ENCODE peak calls at places on chromosomes 11 and 22, in six cellular contexts. One of them, this sample, is unnamed.

GRCh38 chr11:61480936-61481335 is 27.6 kb upstream of the LRRC10B start:
- DNase-seq in AG10803: no peak
- DNase-seq in T-helper 2 cell: no peak
- DNase-seq in CD4-positive, alpha-beta T cell: no peak
- DNase-seq in RWPE1: no peak
- DNase-seq in RPMI7951: no peak
- DNase-seq in this sample: peak; percentile 89

GRCh38 chr11:79670846-79671245 is 230.0 kb upstream of the TENM4 start:
- DNase-seq in T-helper 2 cell: no peak
- DNase-seq in CD4-positive, alpha-beta T cell: no peak
- DNase-seq in AG10803: no peak
- DNase-seq in RPMI7951: no peak
- DNase-seq in RWPE1: no peak
- DNase-seq in this sample: no peak

GRCh38 chr11:39541945-39542351 is 1917.5 kb downstream of the LRRC4C start:
- DNase-seq in RPMI7951: no peak
- DNase-seq in CD4-positive, alpha-beta T cell: no peak
- DNase-seq in RWPE1: peak; percentile 5
- DNase-seq in T-helper 2 cell: no peak
- DNase-seq in AG10803: no peak
- DNase-seq in this sample: no peak

GRCh38 chr11:93668171-93668570 is 6.7 kb downstream of the CEP295 start:
- DNase-seq in RWPE1: no peak
- DNase-seq in T-helper 2 cell: no peak
- DNase-seq in RPMI7951: peak; percentile 34
- DNase-seq in AG10803: peak; percentile 10
- DNase-seq in CD4-positive, alpha-beta T cell: no peak
- DNase-seq in this sample: no peak

GRCh38 chr11:90392692-90393091 is 169.8 kb upstream of the CHORDC1 start:
- DNase-seq in RWPE1: no peak
- DNase-seq in T-helper 2 cell: no peak
- DNase-seq in CD4-positive, alpha-beta T cell: no peak
- DNase-seq in RPMI7951: no peak
- DNase-seq in AG10803: no peak
- DNase-seq in this sample: no peak

GRCh38 chr11:2775626-2776350 is 76.0 kb upstream of the KCNQ1OT1 start:
- DNase-seq in CD4-positive, alpha-beta T cell: no peak
- DNase-seq in T-helper 2 cell: no peak
- DNase-seq in AG10803: no peak
- DNase-seq in RPMI7951: no peak
- DNase-seq in RWPE1: no peak
- DNase-seq in this sample: no peak

GRCh38 chr22:39175127-39176066 is 22.9 kb upstream of the CBX7 start:
- DNase-seq in RWPE1: no peak
- DNase-seq in T-helper 2 cell: no peak
- DNase-seq in CD4-positive, alpha-beta T cell: no peak
- DNase-seq in AG10803: no peak
- DNase-seq in RPMI7951: peak; percentile 45
- DNase-seq in this sample: peak; percentile 23

GRCh38 chr11:79437274-79437980 is 3.4 kb downstream of the TENM4 start:
- DNase-seq in CD4-positive, alpha-beta T cell: no peak
- DNase-seq in AG10803: no peak
- DNase-seq in T-helper 2 cell: no peak
- DNase-seq in RPMI7951: peak; percentile 74
- DNase-seq in RWPE1: peak; percentile 79
- DNase-seq in this sample: peak; percentile 44

GRCh38 chr11:62689421-62690183 is at the start of gene LRRN4CL:
- DNase-seq in T-helper 2 cell: no peak
- DNase-seq in RPMI7951: peak; percentile 90
- DNase-seq in CD4-positive, alpha-beta T cell: no peak
- DNase-seq in RWPE1: peak; percentile 61
- DNase-seq in AG10803: peak; percentile 99
- DNase-seq in this sample: peak; percentile 89

GRCh38 chr11:46674463-46675287 is 25.7 kb downstream of the ARHGAP1 start:
- DNase-seq in RPMI7951: peak; percentile 43
- DNase-seq in RWPE1: no peak
- DNase-seq in T-helper 2 cell: no peak
- DNase-seq in AG10803: no peak
- DNase-seq in CD4-positive, alpha-beta T cell: no peak
- DNase-seq in this sample: peak; percentile 72

GRCh38 chr11:113401718-113402117 is 14.1 kb downstream of the ANKK1 start:
- DNase-seq in T-helper 2 cell: no peak
- DNase-seq in RWPE1: peak; percentile 99
- DNase-seq in RPMI7951: peak; percentile 80
- DNase-seq in AG10803: peak; percentile 8
- DNase-seq in CD4-positive, alpha-beta T cell: no peak
- DNase-seq in this sample: no peak

GRCh38 chr11:45333506-45333971 is 47.4 kb upstream of the SYT13 start:
- DNase-seq in RWPE1: peak; percentile 34
- DNase-seq in RPMI7951: peak; percentile 84
- DNase-seq in AG10803: peak; percentile 45
- DNase-seq in CD4-positive, alpha-beta T cell: no peak
- DNase-seq in T-helper 2 cell: no peak
- DNase-seq in this sample: no peak

GRCh38 chr22:36933629-36934028 is 20.2 kb downstream of the CSF2RB start:
- DNase-seq in RPMI7951: no peak
- DNase-seq in CD4-positive, alpha-beta T cell: no peak
- DNase-seq in T-helper 2 cell: no peak
- DNase-seq in AG10803: no peak
- DNase-seq in RWPE1: no peak
- DNase-seq in this sample: no peak

GRCh38 chr11:108199446-108200321 is 22.8 kb downstream of the NPAT start:
- DNase-seq in RPMI7951: peak; percentile 75
- DNase-seq in CD4-positive, alpha-beta T cell: no peak
- DNase-seq in AG10803: peak; percentile 42
- DNase-seq in RWPE1: peak; percentile 68
- DNase-seq in T-helper 2 cell: peak; percentile 62
- DNase-seq in this sample: peak; percentile 82

GRCh38 chr22:46626911-46627805 is 7.0 kb downstream of the GRAMD4 start:
- DNase-seq in CD4-positive, alpha-beta T cell: no peak
- DNase-seq in RPMI7951: no peak
- DNase-seq in RWPE1: peak; percentile 82
- DNase-seq in T-helper 2 cell: no peak
- DNase-seq in AG10803: no peak
- DNase-seq in this sample: no peak

GRCh38 chr11:66313321-66314185 is 3.3 kb downstream of the CD248 start:
- DNase-seq in RWPE1: no peak
- DNase-seq in T-helper 2 cell: no peak
- DNase-seq in AG10803: peak; percentile 53
- DNase-seq in CD4-positive, alpha-beta T cell: no peak
- DNase-seq in RPMI7951: no peak
- DNase-seq in this sample: peak; percentile 54

GRCh38 chr11:61728940-61729219 is 23.6 kb upstream of the MYRF start:
- DNase-seq in T-helper 2 cell: no peak
- DNase-seq in CD4-positive, alpha-beta T cell: no peak
- DNase-seq in AG10803: peak; percentile 52
- DNase-seq in RWPE1: peak; percentile 80
- DNase-seq in RPMI7951: peak; percentile 19
- DNase-seq in this sample: peak; percentile 31

GRCh38 chr22:35400335-35400680 is 368 bp downstream of the MCM5 start:
- DNase-seq in RPMI7951: peak; percentile 7
- DNase-seq in AG10803: no peak
- DNase-seq in T-helper 2 cell: peak; percentile 9
- DNase-seq in CD4-positive, alpha-beta T cell: no peak
- DNase-seq in RWPE1: no peak
- DNase-seq in this sample: no peak

GRCh38 chr11:96964661-96965060 is 574.8 kb downstream of the JRKL start:
- DNase-seq in T-helper 2 cell: no peak
- DNase-seq in RWPE1: no peak
- DNase-seq in AG10803: no peak
- DNase-seq in CD4-positive, alpha-beta T cell: no peak
- DNase-seq in RPMI7951: no peak
- DNase-seq in this sample: no peak

GRCh38 chr11:65555693-65556231 is 2.4 kb downstream of the LTBP3 start:
- DNase-seq in T-helper 2 cell: no peak
- DNase-seq in RWPE1: peak; percentile 73
- DNase-seq in CD4-positive, alpha-beta T cell: no peak
- DNase-seq in RPMI7951: peak; percentile 99
- DNase-seq in AG10803: peak; percentile 95
- DNase-seq in this sample: no peak

GRCh38 chr11:30936476-30936875 is 350.3 kb upstream of the MPPED2 start:
- DNase-seq in RWPE1: no peak
- DNase-seq in AG10803: peak; percentile 37
- DNase-seq in T-helper 2 cell: no peak
- DNase-seq in CD4-positive, alpha-beta T cell: no peak
- DNase-seq in RPMI7951: peak; percentile 3
- DNase-seq in this sample: no peak

GRCh38 chr11:117972044-117972443 is 14.2 kb upstream of the IL10RA start:
- DNase-seq in RPMI7951: no peak
- DNase-seq in RWPE1: no peak
- DNase-seq in T-helper 2 cell: no peak
- DNase-seq in AG10803: no peak
- DNase-seq in CD4-positive, alpha-beta T cell: no peak
- DNase-seq in this sample: no peak

GRCh38 chr22:23524226-23524625 is 55.9 kb downstream of the IGLL1 start:
- DNase-seq in T-helper 2 cell: no peak
- DNase-seq in AG10803: no peak
- DNase-seq in RPMI7951: no peak
- DNase-seq in RWPE1: no peak
- DNase-seq in CD4-positive, alpha-beta T cell: no peak
- DNase-seq in this sample: no peak

GRCh38 chr11:125960771-125961170 is 14.9 kb downstream of the VSIG10L2 start:
- DNase-seq in AG10803: no peak
- DNase-seq in RPMI7951: no peak
- DNase-seq in T-helper 2 cell: no peak
- DNase-seq in CD4-positive, alpha-beta T cell: no peak
- DNase-seq in RWPE1: no peak
- DNase-seq in this sample: no peak

GRCh38 chr11:68002943-68003845 is 703 bp downstream of the UNC93B1 start:
- DNase-seq in CD4-positive, alpha-beta T cell: peak; percentile 55
- DNase-seq in AG10803: no peak
- DNase-seq in RWPE1: no peak
- DNase-seq in T-helper 2 cell: peak; percentile 21
- DNase-seq in RPMI7951: no peak
- DNase-seq in this sample: no peak